ENCODE peak calls at places on chromosomes 2 and 18, in four cellular contexts. One of them, this sample, is unnamed.

GRCh38 chr2:203002054-203002821 is 12.4 kb upstream of the NBEAL1 start:
- DNase-seq in pancreas: no peak
- DNase-seq in activated CD8-positive, alpha-beta T cell treated with anti-CD3 and anti-CD28 coated beads for 36 hours: no peak
- DNase-seq in heart left ventricle: no peak
- DNase-seq in this sample: no peak

GRCh38 chr18:35042389-35043066 is 1.3 kb downstream of the MAPRE2 start:
- DNase-seq in heart left ventricle: no peak
- DNase-seq in activated CD8-positive, alpha-beta T cell treated with anti-CD3 and anti-CD28 coated beads for 36 hours: no peak
- DNase-seq in pancreas: no peak
- DNase-seq in this sample: no peak

GRCh38 chr2:111698089-111698488 is 185.9 kb downstream of the ANAPC1 start:
- DNase-seq in heart left ventricle: no peak
- DNase-seq in activated CD8-positive, alpha-beta T cell treated with anti-CD3 and anti-CD28 coated beads for 36 hours: no peak
- DNase-seq in pancreas: no peak
- DNase-seq in this sample: no peak

GRCh38 chr2:30677861-30678385 is 129.3 kb downstream of the CAPN13 start:
- DNase-seq in pancreas: no peak
- DNase-seq in activated CD8-positive, alpha-beta T cell treated with anti-CD3 and anti-CD28 coated beads for 36 hours: no peak
- DNase-seq in heart left ventricle: no peak
- DNase-seq in this sample: no peak

GRCh38 chr2:111235616-111236015 is 114.9 kb downstream of the BCL2L11 start:
- DNase-seq in pancreas: no peak
- DNase-seq in heart left ventricle: no peak
- DNase-seq in activated CD8-positive, alpha-beta T cell treated with anti-CD3 and anti-CD28 coated beads for 36 hours: no peak
- DNase-seq in this sample: no peak

GRCh38 chr18:43592268-43592667 is 315.0 kb upstream of the SYT4 start:
- DNase-seq in heart left ventricle: no peak
- DNase-seq in activated CD8-positive, alpha-beta T cell treated with anti-CD3 and anti-CD28 coated beads for 36 hours: no peak
- DNase-seq in pancreas: no peak
- DNase-seq in this sample: no peak

GRCh38 chr2:70706026-70706795 is 61.8 kb downstream of the ADD2 start:
- DNase-seq in activated CD8-positive, alpha-beta T cell treated with anti-CD3 and anti-CD28 coated beads for 36 hours: no peak
- DNase-seq in heart left ventricle: no peak
- DNase-seq in pancreas: no peak
- DNase-seq in this sample: no peak

GRCh38 chr2:127106457-127106997 is 427 bp downstream of the BIN1 start:
- DNase-seq in pancreas: no peak
- DNase-seq in heart left ventricle: peak; percentile 32
- DNase-seq in activated CD8-positive, alpha-beta T cell treated with anti-CD3 and anti-CD28 coated beads for 36 hours: peak; percentile 21
- DNase-seq in this sample: peak; percentile 41

GRCh38 chr2:67309281-67309680 is 87.9 kb upstream of the ETAA1 start:
- DNase-seq in activated CD8-positive, alpha-beta T cell treated with anti-CD3 and anti-CD28 coated beads for 36 hours: no peak
- DNase-seq in heart left ventricle: no peak
- DNase-seq in pancreas: peak; percentile 17
- DNase-seq in this sample: no peak

GRCh38 chr2:40380721-40381120 is 71.2 kb downstream of the SLC8A1 start:
- DNase-seq in activated CD8-positive, alpha-beta T cell treated with anti-CD3 and anti-CD28 coated beads for 36 hours: no peak
- DNase-seq in pancreas: no peak
- DNase-seq in heart left ventricle: no peak
- DNase-seq in this sample: no peak

GRCh38 chr18:2568605-2569004 is 2.7 kb downstream of the METTL4 start:
- DNase-seq in activated CD8-positive, alpha-beta T cell treated with anti-CD3 and anti-CD28 coated beads for 36 hours: no peak
- DNase-seq in heart left ventricle: no peak
- DNase-seq in pancreas: no peak
- DNase-seq in this sample: no peak

GRCh38 chr2:46999084-46999483 is 83.5 kb upstream of the MCFD2 start:
- DNase-seq in activated CD8-positive, alpha-beta T cell treated with anti-CD3 and anti-CD28 coated beads for 36 hours: no peak
- DNase-seq in heart left ventricle: no peak
- DNase-seq in pancreas: no peak
- DNase-seq in this sample: no peak

GRCh38 chr18:39842042-39842791 is 2112.8 kb upstream of the PIK3C3 start:
- DNase-seq in heart left ventricle: no peak
- DNase-seq in activated CD8-positive, alpha-beta T cell treated with anti-CD3 and anti-CD28 coated beads for 36 hours: no peak
- DNase-seq in pancreas: no peak
- DNase-seq in this sample: no peak

GRCh38 chr2:105431367-105432088 is 32.7 kb upstream of the FHL2 start:
- DNase-seq in heart left ventricle: peak; percentile 83
- DNase-seq in activated CD8-positive, alpha-beta T cell treated with anti-CD3 and anti-CD28 coated beads for 36 hours: no peak
- DNase-seq in pancreas: no peak
- DNase-seq in this sample: no peak

GRCh38 chr2:191577611-191578010 is 100.3 kb upstream of the NABP1 start:
- DNase-seq in heart left ventricle: no peak
- DNase-seq in pancreas: no peak
- DNase-seq in activated CD8-positive, alpha-beta T cell treated with anti-CD3 and anti-CD28 coated beads for 36 hours: no peak
- DNase-seq in this sample: no peak

GRCh38 chr18:36374262-36374661 is 76.7 kb downstream of the FHOD3 start:
- DNase-seq in heart left ventricle: no peak
- DNase-seq in activated CD8-positive, alpha-beta T cell treated with anti-CD3 and anti-CD28 coated beads for 36 hours: no peak
- DNase-seq in pancreas: no peak
- DNase-seq in this sample: no peak

GRCh38 chr2:5479265-5479928 is 212.8 kb upstream of the SOX11 start:
- DNase-seq in activated CD8-positive, alpha-beta T cell treated with anti-CD3 and anti-CD28 coated beads for 36 hours: peak; percentile 2
- DNase-seq in pancreas: no peak
- DNase-seq in heart left ventricle: no peak
- DNase-seq in this sample: no peak

GRCh38 chr2:202375006-202375610 is 1.0 kb upstream of the BMPR2 start:
- DNase-seq in activated CD8-positive, alpha-beta T cell treated with anti-CD3 and anti-CD28 coated beads for 36 hours: peak; percentile 72
- DNase-seq in heart left ventricle: peak; percentile 84
- DNase-seq in pancreas: peak; percentile 34
- DNase-seq in this sample: peak; percentile 70

GRCh38 chr2:79717364-79718007 is 204.6 kb downstream of the CTNNA2 start:
- DNase-seq in activated CD8-positive, alpha-beta T cell treated with anti-CD3 and anti-CD28 coated beads for 36 hours: no peak
- DNase-seq in pancreas: no peak
- DNase-seq in heart left ventricle: no peak
- DNase-seq in this sample: no peak

GRCh38 chr18:59052965-59053960 is 86.4 kb upstream of the SEC11C start:
- DNase-seq in pancreas: peak; percentile 40
- DNase-seq in activated CD8-positive, alpha-beta T cell treated with anti-CD3 and anti-CD28 coated beads for 36 hours: no peak
- DNase-seq in heart left ventricle: no peak
- DNase-seq in this sample: no peak

GRCh38 chr18:59021500-59021899 is 118.2 kb upstream of the SEC11C start:
- DNase-seq in activated CD8-positive, alpha-beta T cell treated with anti-CD3 and anti-CD28 coated beads for 36 hours: no peak
- DNase-seq in heart left ventricle: no peak
- DNase-seq in pancreas: no peak
- DNase-seq in this sample: no peak

GRCh38 chr2:17615728-17616351 is 75.3 kb downstream of the VSNL1 start:
- DNase-seq in activated CD8-positive, alpha-beta T cell treated with anti-CD3 and anti-CD28 coated beads for 36 hours: no peak
- DNase-seq in pancreas: no peak
- DNase-seq in heart left ventricle: no peak
- DNase-seq in this sample: no peak

GRCh38 chr2:149360106-149360505 is 29.7 kb downstream of the LYPD6 start:
- DNase-seq in activated CD8-positive, alpha-beta T cell treated with anti-CD3 and anti-CD28 coated beads for 36 hours: no peak
- DNase-seq in pancreas: no peak
- DNase-seq in heart left ventricle: no peak
- DNase-seq in this sample: no peak

GRCh38 chr18:21496277-21496835 is 104.1 kb downstream of the ESCO1 start:
- DNase-seq in pancreas: no peak
- DNase-seq in activated CD8-positive, alpha-beta T cell treated with anti-CD3 and anti-CD28 coated beads for 36 hours: no peak
- DNase-seq in heart left ventricle: no peak
- DNase-seq in this sample: no peak

GRCh38 chr2:229910832-229911412 is 10.9 kb downstream of the TRIP12 start:
- DNase-seq in pancreas: no peak
- DNase-seq in heart left ventricle: no peak
- DNase-seq in activated CD8-positive, alpha-beta T cell treated with anti-CD3 and anti-CD28 coated beads for 36 hours: peak; percentile 33
- DNase-seq in this sample: peak; percentile 23

GRCh38 chr18:46133534-46133933 is 29.3 kb downstream of the HAUS1 start:
- DNase-seq in heart left ventricle: no peak
- DNase-seq in activated CD8-positive, alpha-beta T cell treated with anti-CD3 and anti-CD28 coated beads for 36 hours: no peak
- DNase-seq in pancreas: no peak
- DNase-seq in this sample: no peak

GRCh38 chr2:99636432-99637034 is 146.7 kb upstream of the REV1 start:
- DNase-seq in activated CD8-positive, alpha-beta T cell treated with anti-CD3 and anti-CD28 coated beads for 36 hours: no peak
- DNase-seq in heart left ventricle: peak; percentile 92
- DNase-seq in pancreas: peak; percentile 39
- DNase-seq in this sample: no peak

DNA sequence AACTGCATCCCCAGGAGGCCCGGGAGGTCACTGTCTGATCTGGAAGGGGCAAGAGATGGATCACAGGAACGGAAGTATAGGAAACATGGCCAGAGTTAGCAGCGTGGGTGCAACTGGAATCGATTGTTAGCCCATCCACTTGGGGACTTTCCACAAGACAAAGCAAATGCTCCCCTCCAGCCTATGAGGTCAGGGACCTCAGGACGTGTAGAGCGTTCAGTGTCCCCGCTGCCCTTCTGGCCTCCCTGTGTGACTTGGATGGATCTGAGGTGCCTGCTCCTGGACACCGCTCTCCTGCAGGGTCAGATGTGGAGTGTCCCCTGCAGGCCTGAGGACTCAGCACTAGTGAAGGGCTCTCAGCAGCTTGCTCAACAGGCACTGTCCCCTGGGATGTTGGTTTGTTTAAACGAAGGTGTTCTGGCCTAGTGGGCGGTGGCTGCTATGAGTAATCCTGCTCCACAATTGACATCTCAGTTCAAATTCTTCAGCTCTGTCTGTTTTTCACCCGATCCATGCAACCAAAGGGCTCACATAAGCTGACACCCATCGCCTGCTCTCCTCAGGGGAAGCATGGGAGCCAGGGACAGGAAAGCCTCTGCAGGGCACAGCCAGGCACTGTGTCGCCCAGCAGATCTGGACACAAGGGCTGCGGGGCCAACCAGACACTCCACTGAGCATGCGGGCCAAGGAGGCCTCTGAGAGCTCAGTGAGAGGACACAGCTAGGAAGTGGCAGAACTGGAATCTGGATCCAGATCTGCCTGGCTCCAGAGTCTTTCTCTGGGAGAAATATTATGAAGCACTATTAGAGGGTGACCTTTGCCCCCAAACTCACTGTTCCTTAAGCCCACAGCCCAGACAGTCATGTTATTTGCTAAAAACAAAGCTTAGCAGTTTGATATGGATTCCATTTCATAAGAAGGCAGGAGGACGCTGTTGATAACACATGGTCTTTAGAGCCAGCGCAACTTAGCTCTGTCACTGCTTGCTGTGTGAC is 78.5 kb downstream of the RHOB start:
- DNase-seq in pancreas: no peak
- DNase-seq in heart left ventricle: no peak
- DNase-seq in activated CD8-positive, alpha-beta T cell treated with anti-CD3 and anti-CD28 coated beads for 36 hours: peak; percentile 12
- DNase-seq in this sample: no peak
- TF ChIP-seq CTCF in pancreas: no peak
- TF ChIP-seq CTCF in heart left ventricle: no peak
- TF ChIP-seq CTCF in activated CD8-positive, alpha-beta T cell treated with anti-CD3 and anti-CD28 coated beads for 36 hours: no peak
- TF ChIP-seq CTCF in this sample: no peak

GRCh38 chr2:52821631-52822030 is 946.0 kb upstream of the CHAC2 start:
- DNase-seq in heart left ventricle: no peak
- DNase-seq in pancreas: no peak
- DNase-seq in activated CD8-positive, alpha-beta T cell treated with anti-CD3 and anti-CD28 coated beads for 36 hours: no peak
- DNase-seq in this sample: no peak
- TF ChIP-seq CTCF in heart left ventricle: no peak
- TF ChIP-seq CTCF in pancreas: no peak
- TF ChIP-seq CTCF in activated CD8-positive, alpha-beta T cell treated with anti-CD3 and anti-CD28 coated beads for 36 hours: no peak
- TF ChIP-seq CTCF in this sample: no peak

GRCh38 chr2:3169106-3169870 is 208.3 kb downstream of the EIPR1 start:
- DNase-seq in pancreas: no peak
- DNase-seq in activated CD8-positive, alpha-beta T cell treated with anti-CD3 and anti-CD28 coated beads for 36 hours: no peak
- DNase-seq in heart left ventricle: no peak
- DNase-seq in this sample: no peak
- TF ChIP-seq CTCF in pancreas: no peak
- TF ChIP-seq CTCF in activated CD8-positive, alpha-beta T cell treated with anti-CD3 and anti-CD28 coated beads for 36 hours: no peak
- TF ChIP-seq CTCF in heart left ventricle: no peak
- TF ChIP-seq CTCF in this sample: no peak

DNA sequence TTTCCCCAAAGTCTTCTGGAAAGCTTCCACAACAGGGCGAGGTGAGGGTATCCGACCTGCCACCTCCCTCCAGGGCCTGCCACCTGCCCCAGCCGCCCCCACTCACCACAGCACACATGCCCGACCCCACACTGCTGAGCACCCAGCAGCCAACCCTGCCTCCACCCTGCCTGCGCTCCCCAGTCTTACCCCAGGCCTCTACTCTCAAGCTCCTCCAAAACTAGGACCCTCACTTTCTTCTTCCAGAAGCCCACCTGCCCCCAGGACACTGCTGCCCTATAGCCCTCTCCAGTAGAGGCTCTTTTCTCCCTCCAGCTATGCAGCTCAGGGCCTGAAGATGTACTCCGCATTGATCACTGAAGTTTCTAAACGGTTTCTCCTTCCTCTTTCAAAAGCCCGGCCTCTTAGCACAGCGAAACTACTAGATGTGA is 128.9 kb upstream of the SLC1A4 start:
- DNase-seq in pancreas: no peak
- DNase-seq in activated CD8-positive, alpha-beta T cell treated with anti-CD3 and anti-CD28 coated beads for 36 hours: no peak
- DNase-seq in heart left ventricle: no peak
- DNase-seq in this sample: no peak
- TF ChIP-seq CTCF in pancreas: no peak
- TF ChIP-seq CTCF in activated CD8-positive, alpha-beta T cell treated with anti-CD3 and anti-CD28 coated beads for 36 hours: no peak
- TF ChIP-seq CTCF in heart left ventricle: no peak
- TF ChIP-seq CTCF in this sample: no peak

DNA sequence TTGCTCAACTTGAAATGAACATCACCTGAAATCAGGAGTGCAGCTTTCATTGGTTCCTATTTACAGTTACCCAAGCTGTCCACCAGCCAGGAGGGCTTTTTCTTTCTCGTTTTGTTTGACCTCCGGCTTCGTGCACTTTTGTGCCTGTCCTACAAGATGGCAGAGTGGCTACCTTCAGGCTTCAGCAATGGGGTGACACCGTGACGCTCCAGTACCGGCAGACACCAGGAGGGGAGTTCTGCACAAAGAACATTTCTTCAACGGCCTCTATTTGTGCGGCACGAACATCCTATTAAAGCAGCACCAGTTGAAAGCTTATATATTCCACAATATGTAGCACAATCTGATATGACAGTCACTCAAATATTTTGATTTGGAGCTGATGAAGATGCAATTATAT is 18.3 kb downstream of the RNASEH1 start:
- DNase-seq in pancreas: no peak
- DNase-seq in heart left ventricle: no peak
- DNase-seq in activated CD8-positive, alpha-beta T cell treated with anti-CD3 and anti-CD28 coated beads for 36 hours: no peak
- DNase-seq in this sample: no peak
- TF ChIP-seq CTCF in pancreas: no peak
- TF ChIP-seq CTCF in heart left ventricle: no peak
- TF ChIP-seq CTCF in activated CD8-positive, alpha-beta T cell treated with anti-CD3 and anti-CD28 coated beads for 36 hours: no peak
- TF ChIP-seq CTCF in this sample: no peak

DNA sequence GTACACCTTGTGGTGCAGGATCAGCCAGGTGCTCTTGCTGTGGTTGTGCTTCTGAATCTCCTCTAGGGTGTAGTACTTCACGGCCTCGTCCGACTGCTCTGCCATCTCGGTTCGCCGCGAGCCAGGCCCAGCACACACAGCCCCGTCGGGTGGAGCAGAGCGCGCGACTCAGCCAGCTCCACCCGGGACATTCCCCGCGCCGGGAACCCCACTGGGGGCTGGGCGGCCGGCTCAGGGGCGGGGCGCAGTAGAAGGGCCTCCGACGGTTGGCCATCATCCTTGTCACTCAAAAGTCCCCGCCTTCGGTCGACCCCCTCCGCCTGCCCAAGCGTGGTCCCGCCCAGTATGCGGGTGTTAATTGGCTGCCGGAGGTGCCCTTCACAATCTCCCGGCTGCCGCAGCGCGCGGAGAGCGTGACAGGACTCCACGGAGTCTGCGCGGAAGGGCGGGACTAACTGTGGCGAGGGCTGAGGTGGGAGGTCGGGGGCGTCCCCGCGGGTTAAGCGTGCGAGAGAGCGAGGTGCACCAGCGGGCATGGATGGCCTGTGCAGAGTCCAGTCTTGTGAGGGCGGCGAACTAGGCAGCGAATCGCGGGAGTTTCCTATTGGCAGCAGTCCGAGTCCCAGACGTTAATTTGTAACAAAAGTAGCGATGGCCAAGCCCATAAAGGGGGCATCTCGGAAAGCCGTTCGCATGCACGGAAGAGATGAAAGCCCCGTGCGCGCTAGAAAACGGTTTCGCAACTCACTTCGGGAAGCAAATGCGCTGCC is at the start of gene CYB5A:
- DNase-seq in pancreas: peak; percentile 99
- DNase-seq in heart left ventricle: peak; percentile 99
- DNase-seq in activated CD8-positive, alpha-beta T cell treated with anti-CD3 and anti-CD28 coated beads for 36 hours: peak; percentile 98
- DNase-seq in this sample: peak; percentile 99
- TF ChIP-seq CTCF in pancreas: no peak
- TF ChIP-seq CTCF in heart left ventricle: no peak
- TF ChIP-seq CTCF in activated CD8-positive, alpha-beta T cell treated with anti-CD3 and anti-CD28 coated beads for 36 hours: peak; percentile 51
- TF ChIP-seq CTCF in this sample: no peak

This sample was measured in endothelial cell.